ENCODE peak calls at places on chromosomes 12 and 14, in five cellular contexts. One of them, this sample, is unnamed.

GRCh38 chr14:33899723-33900341 is 51.0 kb downstream of the EGLN3 start:
- DNase-seq in Calu3: no peak
- DNase-seq in fibroblast of mammary gland: no peak
- DNase-seq in GM13977: no peak
- DNase-seq in brain microvascular endothelial cell: no peak
- DNase-seq in this sample: no peak

GRCh38 chr12:4312251-4312650 is 8.8 kb upstream of the TIGAR start:
- DNase-seq in Calu3: no peak
- DNase-seq in fibroblast of mammary gland: no peak
- DNase-seq in GM13977: no peak
- DNase-seq in brain microvascular endothelial cell: no peak
- DNase-seq in this sample: no peak

GRCh38 chr14:33682746-33683145 is 268.1 kb downstream of the EGLN3 start:
- DNase-seq in Calu3: no peak
- DNase-seq in fibroblast of mammary gland: peak; percentile 98
- DNase-seq in GM13977: no peak
- DNase-seq in brain microvascular endothelial cell: peak; percentile 83
- DNase-seq in this sample: no peak

GRCh38 chr12:57272337-57273151 is 21.6 kb upstream of the STAC3 start:
- DNase-seq in Calu3: no peak
- DNase-seq in fibroblast of mammary gland: peak; percentile 38
- DNase-seq in GM13977: no peak
- DNase-seq in brain microvascular endothelial cell: no peak
- DNase-seq in this sample: peak; percentile 43

GRCh38 chr12:24909667-24910066 is 39.2 kb downstream of the BCAT1 start:
- DNase-seq in Calu3: no peak
- DNase-seq in fibroblast of mammary gland: peak; percentile 99
- DNase-seq in GM13977: no peak
- DNase-seq in brain microvascular endothelial cell: peak; percentile 97
- DNase-seq in this sample: peak; percentile 95

GRCh38 chr12:20142956-20143355 is 225.4 kb upstream of the PDE3A start:
- DNase-seq in Calu3: no peak
- DNase-seq in fibroblast of mammary gland: no peak
- DNase-seq in GM13977: peak; percentile 9
- DNase-seq in brain microvascular endothelial cell: no peak
- DNase-seq in this sample: no peak

GRCh38 chr12:27754795-27755194 is 25.2 kb upstream of the KLHL42 start:
- DNase-seq in Calu3: no peak
- DNase-seq in fibroblast of mammary gland: no peak
- DNase-seq in GM13977: no peak
- DNase-seq in brain microvascular endothelial cell: no peak
- DNase-seq in this sample: no peak

GRCh38 chr14:102323102-102323501 is 3.6 kb downstream of the ZNF839 start:
- DNase-seq in Calu3: peak; percentile 74
- DNase-seq in fibroblast of mammary gland: peak; percentile 90
- DNase-seq in GM13977: no peak
- DNase-seq in brain microvascular endothelial cell: peak; percentile 79
- DNase-seq in this sample: peak; percentile 78

GRCh38 chr12:108173160-108173559 is 44.1 kb downstream of the WSCD2 start:
- DNase-seq in Calu3: no peak
- DNase-seq in fibroblast of mammary gland: no peak
- DNase-seq in GM13977: no peak
- DNase-seq in brain microvascular endothelial cell: no peak
- DNase-seq in this sample: no peak

GRCh38 chr14:100688598-100689499 is 37.8 kb upstream of the DLK1 start:
- DNase-seq in Calu3: no peak
- DNase-seq in fibroblast of mammary gland: peak; percentile 76
- DNase-seq in GM13977: no peak
- DNase-seq in brain microvascular endothelial cell: peak; percentile 69
- DNase-seq in this sample: peak; percentile 68

GRCh38 chr14:78345346-78345745 is 175.2 kb downstream of the NRXN3 start:
- DNase-seq in Calu3: no peak
- DNase-seq in fibroblast of mammary gland: no peak
- DNase-seq in GM13977: no peak
- DNase-seq in brain microvascular endothelial cell: no peak
- DNase-seq in this sample: no peak

GRCh38 chr14:104131968-104132732 is 6.2 kb upstream of the KIF26A start:
- DNase-seq in Calu3: no peak
- DNase-seq in fibroblast of mammary gland: no peak
- DNase-seq in GM13977: no peak
- DNase-seq in brain microvascular endothelial cell: no peak
- DNase-seq in this sample: no peak

GRCh38 chr14:89241934-89242670 is 174.9 kb downstream of the FOXN3 start:
- DNase-seq in Calu3: no peak
- DNase-seq in fibroblast of mammary gland: no peak
- DNase-seq in GM13977: no peak
- DNase-seq in brain microvascular endothelial cell: no peak
- DNase-seq in this sample: no peak
- TF ChIP-seq CTCF in Calu3: no peak
- TF ChIP-seq CTCF in fibroblast of mammary gland: no peak
- TF ChIP-seq CTCF in GM13977: no peak
- TF ChIP-seq CTCF in brain microvascular endothelial cell: peak; percentile 1
- TF ChIP-seq CTCF in this sample: peak; percentile 45

DNA sequence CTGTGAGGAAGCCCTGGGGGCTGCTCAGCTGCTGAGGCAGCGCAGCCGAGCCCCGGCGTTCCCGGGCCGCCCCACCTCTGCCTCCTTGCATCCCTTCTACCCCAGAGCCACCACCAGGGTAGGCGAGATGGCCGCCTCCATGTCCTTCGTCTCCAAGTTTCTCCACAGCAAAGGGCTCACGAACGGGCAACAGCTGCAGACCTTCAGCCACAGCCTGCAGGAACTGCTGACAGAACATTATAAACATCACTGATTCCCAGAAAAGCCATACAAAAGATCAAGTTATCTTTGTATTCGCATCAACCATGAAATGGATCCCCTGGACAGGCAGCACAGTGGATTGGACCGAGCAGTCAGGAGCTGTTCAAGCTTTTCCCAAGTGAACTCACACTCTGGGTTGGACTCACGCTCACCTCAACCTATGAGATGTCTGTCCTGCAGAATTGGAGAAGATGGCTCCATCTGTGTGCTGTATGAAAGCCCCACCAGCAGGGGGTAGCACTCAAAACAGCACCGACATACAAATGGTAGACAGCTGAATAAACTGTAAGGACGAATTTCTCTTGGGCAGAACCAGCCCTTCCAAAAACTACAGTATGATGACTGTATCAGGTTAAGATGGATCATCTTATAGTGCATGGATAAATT is 19.4 kb upstream of the A2M start:
- DNase-seq in Calu3: peak; percentile 11
- DNase-seq in fibroblast of mammary gland: no peak
- DNase-seq in GM13977: peak; percentile 39
- DNase-seq in brain microvascular endothelial cell: no peak
- DNase-seq in this sample: no peak
- TF ChIP-seq CTCF in Calu3: no peak
- TF ChIP-seq CTCF in fibroblast of mammary gland: peak; percentile 12
- TF ChIP-seq CTCF in GM13977: peak; percentile 52
- TF ChIP-seq CTCF in brain microvascular endothelial cell: no peak
- TF ChIP-seq CTCF in this sample: peak; percentile 30

GRCh38 chr14:76456891-76457586 is 81.1 kb downstream of the ESRRB start:
- DNase-seq in Calu3: no peak
- DNase-seq in fibroblast of mammary gland: no peak
- DNase-seq in GM13977: no peak
- DNase-seq in brain microvascular endothelial cell: no peak
- DNase-seq in this sample: no peak

GRCh38 chr14:76461886-76462285 is 85.9 kb downstream of the ESRRB start:
- DNase-seq in Calu3: no peak
- DNase-seq in fibroblast of mammary gland: no peak
- DNase-seq in GM13977: no peak
- DNase-seq in brain microvascular endothelial cell: no peak
- DNase-seq in this sample: no peak

GRCh38 chr14:76450476-76450875 is 74.5 kb downstream of the ESRRB start:
- DNase-seq in Calu3: no peak
- DNase-seq in fibroblast of mammary gland: no peak
- DNase-seq in GM13977: no peak
- DNase-seq in brain microvascular endothelial cell: no peak
- DNase-seq in this sample: no peak

GRCh38 chr14:76456200-76456599 is 80.3 kb downstream of the ESRRB start:
- DNase-seq in Calu3: peak; percentile 49
- DNase-seq in fibroblast of mammary gland: peak; percentile 42
- DNase-seq in GM13977: peak; percentile 72
- DNase-seq in brain microvascular endothelial cell: peak; percentile 7
- DNase-seq in this sample: peak; percentile 4
- TF ChIP-seq CTCF in Calu3: peak; percentile 18
- TF ChIP-seq CTCF in fibroblast of mammary gland: peak; percentile 54
- TF ChIP-seq CTCF in GM13977: peak; percentile 55
- TF ChIP-seq CTCF in brain microvascular endothelial cell: peak; percentile 47
- TF ChIP-seq CTCF in this sample: peak; percentile 76

GRCh38 chr12:31906581-31907286 is 52.5 kb upstream of the RESF1 start:
- DNase-seq in Calu3: no peak
- DNase-seq in fibroblast of mammary gland: no peak
- DNase-seq in GM13977: no peak
- DNase-seq in brain microvascular endothelial cell: no peak
- DNase-seq in this sample: no peak
- TF ChIP-seq CTCF in Calu3: no peak
- TF ChIP-seq CTCF in fibroblast of mammary gland: no peak
- TF ChIP-seq CTCF in GM13977: no peak
- TF ChIP-seq CTCF in brain microvascular endothelial cell: no peak
- TF ChIP-seq CTCF in this sample: no peak

DNA sequence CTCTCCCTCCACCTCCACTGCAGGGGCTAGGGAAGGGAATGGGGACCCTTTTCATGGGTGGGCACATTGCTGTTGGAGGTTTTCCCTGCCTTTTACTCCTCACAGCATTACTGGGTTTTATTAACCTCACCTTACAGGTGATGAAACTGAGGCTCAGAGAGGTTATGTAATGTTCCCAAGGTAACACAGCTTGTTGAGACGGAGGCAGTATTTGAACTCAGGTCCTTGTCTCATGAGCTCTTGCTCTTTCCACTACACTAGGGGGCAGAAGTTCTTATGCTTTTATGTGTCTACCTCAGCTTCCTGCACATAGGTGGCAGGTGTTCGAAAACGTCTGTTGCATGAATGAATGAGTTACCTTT is 11.7 kb downstream of the CISTR start:
- DNase-seq in Calu3: no peak
- DNase-seq in fibroblast of mammary gland: no peak
- DNase-seq in GM13977: no peak
- DNase-seq in brain microvascular endothelial cell: no peak
- DNase-seq in this sample: no peak
- TF ChIP-seq CTCF in Calu3: no peak
- TF ChIP-seq CTCF in fibroblast of mammary gland: no peak
- TF ChIP-seq CTCF in GM13977: no peak
- TF ChIP-seq CTCF in brain microvascular endothelial cell: no peak
- TF ChIP-seq CTCF in this sample: peak; percentile 26

DNA sequence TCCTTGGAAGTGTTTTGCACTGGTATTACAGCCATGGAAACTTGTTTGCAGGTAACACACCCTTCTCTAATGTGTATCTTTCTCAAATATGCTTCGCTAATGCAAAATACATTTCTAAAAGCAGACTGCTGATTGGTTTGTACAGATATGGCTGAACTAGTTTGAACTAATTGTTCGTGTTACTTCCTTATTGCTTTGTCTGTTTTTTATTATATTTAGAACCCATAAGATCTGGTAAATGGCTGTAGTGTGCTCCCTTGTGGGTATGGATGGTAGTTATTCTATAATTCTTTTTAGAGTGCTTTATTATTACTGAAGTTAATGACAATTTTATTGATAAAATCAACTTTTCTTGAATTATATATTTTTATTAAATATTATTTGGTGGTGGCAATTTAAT is 53.0 kb downstream of the ATF7IP start:
- DNase-seq in Calu3: no peak
- DNase-seq in fibroblast of mammary gland: peak; percentile 61
- DNase-seq in GM13977: no peak
- DNase-seq in brain microvascular endothelial cell: no peak
- DNase-seq in this sample: peak; percentile 39
- TF ChIP-seq CTCF in Calu3: peak; percentile 17
- TF ChIP-seq CTCF in fibroblast of mammary gland: peak; percentile 35
- TF ChIP-seq CTCF in GM13977: no peak
- TF ChIP-seq CTCF in brain microvascular endothelial cell: peak; percentile 20
- TF ChIP-seq CTCF in this sample: peak; percentile 76

DNA sequence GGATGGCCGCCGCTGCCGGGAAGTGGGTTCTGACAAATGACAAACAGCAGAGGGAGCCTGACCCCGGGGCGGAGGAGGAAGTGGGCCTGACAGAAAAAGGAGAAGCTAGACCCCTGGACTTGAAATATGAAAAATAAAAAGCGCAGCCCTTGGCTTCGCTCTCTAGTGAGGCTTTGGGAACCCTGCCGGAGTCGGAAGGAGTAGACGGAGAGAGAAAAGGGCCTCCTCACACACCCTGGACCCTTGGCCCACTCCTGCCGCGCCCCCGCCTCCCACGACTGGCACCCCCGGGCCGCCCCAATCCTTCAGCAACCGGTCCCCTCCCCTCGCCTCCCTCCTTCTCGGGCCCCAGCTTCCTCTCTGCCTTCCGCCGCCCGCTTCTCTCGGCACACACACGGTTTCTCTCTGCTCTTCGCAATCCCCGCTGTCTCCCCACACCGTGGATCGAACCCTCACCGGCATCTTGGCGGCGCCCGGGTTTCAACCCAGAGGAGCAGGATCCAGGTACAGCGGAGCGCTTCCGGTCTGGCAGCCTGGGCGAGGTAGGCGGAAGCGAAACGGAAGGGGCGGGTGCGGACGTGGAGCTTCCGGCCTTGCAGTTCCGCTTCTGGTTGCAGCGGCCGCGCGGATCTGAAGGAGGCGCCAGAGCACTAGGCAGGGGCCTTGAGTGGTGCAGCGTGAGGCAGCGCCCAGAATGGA is at the start of gene ARPC3:
- DNase-seq in Calu3: peak; percentile 96
- DNase-seq in fibroblast of mammary gland: peak; percentile 92
- DNase-seq in GM13977: peak; percentile 87
- DNase-seq in brain microvascular endothelial cell: peak; percentile 92
- DNase-seq in this sample: peak; percentile 90
- TF ChIP-seq CTCF in Calu3: peak; percentile 79
- TF ChIP-seq CTCF in fibroblast of mammary gland: peak; percentile 78
- TF ChIP-seq CTCF in GM13977: peak; percentile 97
- TF ChIP-seq CTCF in brain microvascular endothelial cell: peak; percentile 89
- TF ChIP-seq CTCF in this sample: peak; percentile 78

GRCh38 chr14:75222208-75222701 is 45.8 kb upstream of the TMED10 start:
- DNase-seq in Calu3: peak; percentile 40
- DNase-seq in fibroblast of mammary gland: peak; percentile 91
- DNase-seq in GM13977: peak; percentile 41
- DNase-seq in brain microvascular endothelial cell: peak; percentile 95
- DNase-seq in this sample: peak; percentile 83

GRCh38 chr14:75226755-75227544 is 50.5 kb upstream of the TMED10 start:
- DNase-seq in Calu3: no peak
- DNase-seq in fibroblast of mammary gland: no peak
- DNase-seq in GM13977: no peak
- DNase-seq in brain microvascular endothelial cell: no peak
- DNase-seq in this sample: no peak

GRCh38 chr14:75221797-75222196 is 45.4 kb upstream of the TMED10 start:
- DNase-seq in Calu3: no peak
- DNase-seq in fibroblast of mammary gland: no peak
- DNase-seq in GM13977: no peak
- DNase-seq in brain microvascular endothelial cell: no peak
- DNase-seq in this sample: no peak

GRCh38 chr14:75223664-75224154 is 47.3 kb upstream of the TMED10 start:
- DNase-seq in Calu3: peak; percentile 16
- DNase-seq in fibroblast of mammary gland: no peak
- DNase-seq in GM13977: no peak
- DNase-seq in brain microvascular endothelial cell: no peak
- DNase-seq in this sample: peak; percentile 26

GRCh38 chr14:75224561-75224960 is 48.1 kb upstream of the TMED10 start:
- DNase-seq in Calu3: no peak
- DNase-seq in fibroblast of mammary gland: peak; percentile 36
- DNase-seq in GM13977: no peak
- DNase-seq in brain microvascular endothelial cell: no peak
- DNase-seq in this sample: no peak
- TF ChIP-seq CTCF in Calu3: no peak
- TF ChIP-seq CTCF in fibroblast of mammary gland: no peak
- TF ChIP-seq CTCF in GM13977: no peak
- TF ChIP-seq CTCF in brain microvascular endothelial cell: no peak
- TF ChIP-seq CTCF in this sample: no peak